ENCODE peak calls at places on chromosomes 7 and 10, in seven cellular contexts. E is mucosa of descending colon; B is endodermal cell; G is CD8-positive, alpha-beta T cell; L is adrenal gland; S is colonic mucosa; M is GM23248. I is an unnamed sample.

GRCh38 chr10:71725249-71725648 is 5.7 kb upstream of the C10orf105 start:
- DNase-seq in E (no peak), B (no peak), G (no peak), L (no peak), S (no peak), M (no peak), I (no peak)

GRCh38 chr7:137485818-137486217 is 142.3 kb upstream of the PTN start:
- DNase-seq in E (no peak), B (no peak), G (no peak), L (no peak), S (no peak), M (no peak), I (no peak)

GRCh38 chr7:123275036-123275753 is 75.4 kb upstream of the SLC13A1 start:
- DNase-seq in E (no peak), B (no peak), G (no peak), L (no peak), S (no peak), M (no peak), I (no peak)

GRCh38 chr10:7846591-7846990 is 28.3 kb downstream of the TAF3 start:
- DNase-seq in E (no peak), B (no peak), G (no peak), L (no peak), S (no peak), M (peak; percentile 36), I (no peak)

GRCh38 chr10:61356342-61356741 is 96.8 kb downstream of the TMEM26 start:
- DNase-seq in E (no peak), B (no peak), G (no peak), L (no peak), S (no peak), M (peak; percentile 19), I (no peak)

GRCh38 chr7:10685040-10685439 is 288.6 kb upstream of the PHF14 start:
- DNase-seq in E (no peak), B (no peak), G (no peak), L (no peak), S (no peak), M (no peak), I (no peak)

GRCh38 chr7:33669251-33669670 is 236.1 kb upstream of the BMPER start:
- DNase-seq in E (no peak), B (no peak), G (no peak), L (no peak), S (no peak), M (no peak), I (no peak)

GRCh38 chr10:48651293-48651692 is 33.4 kb upstream of the WDFY4 start:
- DNase-seq in E (no peak), B (no peak), G (no peak), L (no peak), S (no peak), M (no peak), I (no peak)

GRCh38 chr10:21515581-21516269 is 9.8 kb downstream of the SKIDA1 start:
- DNase-seq in E (no peak), B (no peak), G (no peak), L (no peak), S (no peak), M (no peak), I (peak; percentile 60)

GRCh38 chr7:100190059-100190711 is 12.5 kb downstream of the STAG3 start:
- DNase-seq in E (no peak), B (no peak), G (no peak), L (no peak), S (no peak), M (peak; percentile 74), I (peak; percentile 42)

GRCh38 chr10:97635577-97635976 is 2.3 kb upstream of the MORN4 start:
- DNase-seq in E (no peak), B (no peak), G (no peak), L (no peak), S (no peak), M (no peak), I (no peak)

GRCh38 chr10:46523881-46524470 is 32.5 kb downstream of the GPRIN2 start:
- DNase-seq in E (peak; percentile 46), B (peak; percentile 48), G (no peak), L (peak; percentile 96), S (no peak), M (peak; percentile 98), I (peak; percentile 5)

GRCh38 chr10:60135020-60135419 is 228.7 kb upstream of the CCDC6 start:
- DNase-seq in E (no peak), B (no peak), G (no peak), L (no peak), S (no peak), M (no peak), I (no peak)

GRCh38 chr7:91165846-91166230 is 98.4 kb upstream of the FZD1 start:
- DNase-seq in E (no peak), B (no peak), G (no peak), L (no peak), S (no peak), M (peak; percentile 44), I (no peak)

GRCh38 chr7:50406935-50407334 is 43.2 kb downstream of the FIGNL1 start:
- DNase-seq in E (no peak), B (no peak), G (no peak), L (no peak), S (no peak), M (no peak), I (no peak)

GRCh38 chr7:97081901-97082300 is 35.6 kb upstream of the SDHAF3 start:
- DNase-seq in E (no peak), B (no peak), G (no peak), L (no peak), S (no peak), M (no peak), I (no peak)

GRCh38 chr7:43481905-43482678 is 100.8 kb upstream of the STK17A start:
- DNase-seq in E (no peak), B (no peak), G (no peak), L (no peak), S (no peak), M (peak; percentile 47), I (no peak)

GRCh38 chr7:107390921-107391320 is 78.9 kb upstream of the GPR22 start:
- DNase-seq in E (no peak), B (no peak), G (no peak), L (no peak), S (no peak), M (no peak), I (peak; percentile 51)

GRCh38 chr7:135978624-135979023 is 1.5 kb upstream of the MTPN start:
- DNase-seq in E (no peak), B (no peak), G (no peak), L (no peak), S (no peak), M (no peak), I (no peak)

GRCh38 chr10:53006663-53007610 is 234.4 kb upstream of the MBL2 start:
- DNase-seq in E (peak; percentile 32), B (no peak), G (no peak), L (no peak), S (no peak), M (no peak), I (no peak)

GRCh38 chr7:74092964-74093339 is 9.3 kb downstream of the LIMK1 start:
- DNase-seq in E (no peak), B (no peak), G (no peak), L (peak; percentile 33), S (no peak), M (peak; percentile 42), I (no peak)

GRCh38 chr7:18361756-18362155 is 133.8 kb upstream of the HDAC9 start:
- DNase-seq in E (peak; percentile 58), B (peak; percentile 85), G (no peak), L (peak; percentile 18), S (peak; percentile 38), M (peak; percentile 10), I (peak; percentile 89)

GRCh38 chr10:45422207-45422606 is 48.2 kb downstream of the ALOX5 start:
- DNase-seq in E (no peak), B (no peak), G (no peak), L (no peak), S (no peak), M (no peak), I (no peak)

GRCh38 chr10:42578019-42578418 is 60.4 kb downstream of the ZNF33B start:
- DNase-seq in E (no peak), B (no peak), G (no peak), L (no peak), S (no peak), M (no peak), I (no peak)

GRCh38 chr10:42574336-42574735 is 64.0 kb downstream of the ZNF33B start:
- DNase-seq in E (no peak), B (no peak), G (no peak), L (no peak), S (no peak), M (no peak), I (no peak)

DNA sequence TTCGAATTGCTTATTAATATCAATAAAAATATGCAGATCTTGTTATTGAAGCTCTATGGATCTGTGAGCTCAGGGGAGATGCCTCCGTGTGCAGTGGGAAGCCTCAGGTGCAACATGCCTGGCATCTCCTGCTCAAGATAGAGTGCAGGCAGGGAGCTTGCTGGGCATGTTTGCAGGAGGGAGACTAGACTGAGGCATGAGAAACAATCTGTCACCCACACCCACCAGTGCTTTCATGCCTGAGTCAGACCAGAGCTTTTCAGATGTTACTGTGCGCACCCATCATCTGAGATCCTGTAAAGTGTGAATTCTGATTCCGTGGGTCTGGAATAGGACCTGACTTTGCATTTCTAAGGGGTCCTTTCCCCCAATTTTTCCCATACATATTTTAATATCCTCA is 62.0 kb downstream of the ZNF33B start:
- DNase-seq in E (no peak), B (no peak), G (no peak), L (no peak), S (no peak), M (no peak), I (no peak)
- H3K9me3 ChIP-seq in E (no peaks in the 10 kb centered on the region), B (peaks cover 12% of the 10 kb centered on the region), G (no peaks in the 10 kb centered on the region), L (no peaks in the 10 kb centered on the region), S (no peaks in the 10 kb centered on the region), M (no peaks in the 10 kb centered on the region), I (no peaks in the 10 kb centered on the region)

DNA sequence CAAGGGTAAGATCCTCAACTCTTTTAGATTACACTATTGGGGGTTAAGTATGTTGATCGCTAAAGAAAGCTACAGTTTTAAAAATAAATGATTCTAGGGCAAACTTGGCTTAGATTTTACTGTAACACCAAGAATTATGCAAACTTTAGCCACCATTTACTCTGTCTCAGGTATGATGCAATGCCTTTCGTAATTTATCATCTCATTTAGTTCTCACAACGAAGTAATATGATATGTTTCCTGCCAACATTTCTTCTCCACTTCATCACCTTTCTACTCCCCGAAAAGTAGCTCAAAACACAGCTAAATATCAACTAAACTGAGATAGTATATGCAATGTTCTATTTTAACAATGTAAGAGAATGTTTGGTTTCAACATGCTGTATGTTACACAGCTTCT is 21.1 kb downstream of the FAM133B start:
- DNase-seq in E (no peak), B (no peak), G (no peak), L (no peak), S (no peak), M (no peak), I (no peak)
- H3K36me3 ChIP-seq in E (peaks cover 4% of the 10 kb centered on the region), B (peaks cover 81% of the 10 kb centered on the region), G (peaks cover 27% of the 10 kb centered on the region), L (peaks cover 73% of the 10 kb centered on the region), S (no peaks in the 10 kb centered on the region), M (peaks cover 60% of the 10 kb centered on the region), I (peaks cover 55% of the 10 kb centered on the region)

GRCh38 chr10:82394122-82394521 is 519.1 kb downstream of the NRG3 start:
- DNase-seq in E (no peak), B (no peak), G (no peak), L (no peak), S (no peak), M (no peak), I (no peak)
- H3K9me3 ChIP-seq in E (no peaks in the 10 kb centered on the region), B (no peaks in the 10 kb centered on the region), G (no peaks in the 10 kb centered on the region), L (no peaks in the 10 kb centered on the region), S (no peaks in the 10 kb centered on the region), M (no peaks in the 10 kb centered on the region), I (no peaks in the 10 kb centered on the region)

DNA sequence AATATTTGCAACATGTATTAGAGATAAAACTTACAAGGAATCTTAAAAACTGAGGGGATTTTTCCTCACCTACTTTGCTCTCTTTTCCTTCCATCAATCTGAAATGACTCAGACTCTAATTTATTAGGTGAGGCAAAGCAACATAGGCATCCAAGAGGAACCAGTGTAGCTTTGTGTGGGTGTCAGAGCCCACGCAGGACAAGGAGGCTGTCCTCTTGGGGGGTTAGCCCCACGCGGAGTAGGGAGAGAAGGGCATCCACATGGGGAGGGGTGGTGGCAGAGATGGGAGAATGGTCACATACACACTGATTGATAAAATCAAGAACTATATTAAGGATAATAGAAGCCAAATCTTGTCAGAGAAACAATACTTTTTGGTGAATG is 33.8 kb upstream of the ARMS2 start:
- DNase-seq in E (no peak), B (no peak), G (no peak), L (no peak), S (no peak), M (peak; percentile 42), I (no peak)
- H3K36me3 ChIP-seq in E (no peaks in the 10 kb centered on the region), B (peaks cover 23% of the 10 kb centered on the region), G (no peaks in the 10 kb centered on the region), L (peaks cover 3% of the 10 kb centered on the region), S (peaks cover 4% of the 10 kb centered on the region), M (peaks cover 13% of the 10 kb centered on the region), I (no peaks in the 10 kb centered on the region)